ENCODE peak calls at places on chromosome 19, in ten cellular contexts. One of them, this sample, is unnamed. For H3K36me3 and H3K4me1, the result is how much of the 10 kb centered on the place peaks cover.

GRCh38 chr19:961866-962620 is 22.1 kb upstream of the WDR18 start:
- DNase-seq in left ventricle myocardium inferior: no peak
- DNase-seq in thoracic aorta: no peak
- DNase-seq in A673: no peak
- DNase-seq in astrocyte: no peak
- DNase-seq in endodermal cell: no peak
- DNase-seq in fibroblast of lung: peak
- DNase-seq in heart right ventricle: no peak
- DNase-seq in vagina: no peak
- DNase-seq in IMR-90: peak
- DNase-seq in this sample: peak

GRCh38 chr19:55305983-55306562 is 19.1 kb downstream of the TMEM150B start:
- DNase-seq in left ventricle myocardium inferior: no peak
- DNase-seq in thoracic aorta: no peak
- DNase-seq in A673: no peak
- DNase-seq in astrocyte: no peak
- DNase-seq in endodermal cell: peak
- DNase-seq in fibroblast of lung: no peak
- DNase-seq in heart right ventricle: no peak
- DNase-seq in vagina: no peak
- DNase-seq in IMR-90: no peak
- DNase-seq in this sample: no peak

GRCh38 chr19:42088471-42089190 is 12.7 kb downstream of the ZNF574 start:
- DNase-seq in left ventricle myocardium inferior: no peak
- DNase-seq in thoracic aorta: no peak
- DNase-seq in A673: no peak
- DNase-seq in astrocyte: peak
- DNase-seq in endodermal cell: no peak
- DNase-seq in fibroblast of lung: peak
- DNase-seq in heart right ventricle: no peak
- DNase-seq in vagina: no peak
- DNase-seq in IMR-90: peak
- DNase-seq in this sample: no peak

GRCh38 chr19:39160523-39160861 is 34.9 kb downstream of the PAK4 start:
- DNase-seq in left ventricle myocardium inferior: peak
- DNase-seq in thoracic aorta: peak
- DNase-seq in A673: no peak
- DNase-seq in astrocyte: peak
- DNase-seq in endodermal cell: no peak
- DNase-seq in fibroblast of lung: peak
- DNase-seq in heart right ventricle: no peak
- DNase-seq in vagina: no peak
- DNase-seq in IMR-90: peak
- DNase-seq in this sample: no peak

GRCh38 chr19:42250666-42251531 is 4.0 kb downstream of the ERF start:
- DNase-seq in left ventricle myocardium inferior: peak
- DNase-seq in thoracic aorta: no peak
- DNase-seq in A673: peak
- DNase-seq in astrocyte: no peak
- DNase-seq in endodermal cell: no peak
- DNase-seq in fibroblast of lung: peak
- DNase-seq in heart right ventricle: no peak
- DNase-seq in vagina: no peak
- DNase-seq in IMR-90: peak
- DNase-seq in this sample: no peak

GRCh38 chr19:31419871-31420430 is 70.7 kb upstream of the TSHZ3 start:
- DNase-seq in left ventricle myocardium inferior: no peak
- DNase-seq in thoracic aorta: no peak
- DNase-seq in A673: no peak
- DNase-seq in astrocyte: no peak
- DNase-seq in endodermal cell: peak
- DNase-seq in fibroblast of lung: no peak
- DNase-seq in heart right ventricle: no peak
- DNase-seq in vagina: no peak
- DNase-seq in IMR-90: no peak
- DNase-seq in this sample: no peak

GRCh38 chr19:27964165-27964564 is 1248.8 kb downstream of the UQCRFS1 start:
- DNase-seq in left ventricle myocardium inferior: no peak
- DNase-seq in thoracic aorta: no peak
- DNase-seq in A673: no peak
- DNase-seq in astrocyte: peak
- DNase-seq in endodermal cell: no peak
- DNase-seq in fibroblast of lung: no peak
- DNase-seq in heart right ventricle: no peak
- DNase-seq in vagina: no peak
- DNase-seq in IMR-90: no peak
- DNase-seq in this sample: no peak

GRCh38 chr19:44050740-44051653 is 839 bp upstream of the ZNF223 start:
- DNase-seq in left ventricle myocardium inferior: no peak
- DNase-seq in thoracic aorta: no peak
- DNase-seq in A673: peak
- DNase-seq in astrocyte: no peak
- DNase-seq in endodermal cell: no peak
- DNase-seq in fibroblast of lung: no peak
- DNase-seq in heart right ventricle: no peak
- DNase-seq in vagina: no peak
- DNase-seq in IMR-90: no peak
- DNase-seq in this sample: no peak

GRCh38 chr19:31139871-31140505 is 209.2 kb downstream of the TSHZ3 start:
- DNase-seq in left ventricle myocardium inferior: no peak
- DNase-seq in thoracic aorta: no peak
- DNase-seq in A673: peak
- DNase-seq in astrocyte: peak
- DNase-seq in endodermal cell: no peak
- DNase-seq in fibroblast of lung: peak
- DNase-seq in heart right ventricle: no peak
- DNase-seq in vagina: no peak
- DNase-seq in IMR-90: peak
- DNase-seq in this sample: no peak

GRCh38 chr19:36081385-36081784 is 26.7 kb downstream of the WDR62 start:
- DNase-seq in left ventricle myocardium inferior: no peak
- DNase-seq in thoracic aorta: no peak
- DNase-seq in A673: no peak
- DNase-seq in astrocyte: no peak
- DNase-seq in endodermal cell: no peak
- DNase-seq in fibroblast of lung: no peak
- DNase-seq in heart right ventricle: no peak
- DNase-seq in vagina: no peak
- DNase-seq in IMR-90: peak
- DNase-seq in this sample: no peak

GRCh38 chr19:47755762-47756626 is 10.6 kb downstream of the NOP53 start:
- DNase-seq in left ventricle myocardium inferior: no peak
- DNase-seq in thoracic aorta: no peak
- DNase-seq in A673: no peak
- DNase-seq in astrocyte: no peak
- DNase-seq in endodermal cell: no peak
- DNase-seq in fibroblast of lung: no peak
- DNase-seq in heart right ventricle: no peak
- DNase-seq in vagina: no peak
- DNase-seq in IMR-90: no peak
- DNase-seq in this sample: no peak

GRCh38 chr19:13007292-13008045 is 12.2 kb downstream of the NFIX start:
- DNase-seq in left ventricle myocardium inferior: peak
- DNase-seq in thoracic aorta: no peak
- DNase-seq in A673: no peak
- DNase-seq in astrocyte: no peak
- DNase-seq in endodermal cell: no peak
- DNase-seq in fibroblast of lung: peak
- DNase-seq in heart right ventricle: peak
- DNase-seq in vagina: no peak
- DNase-seq in IMR-90: no peak
- DNase-seq in this sample: no peak

GRCh38 chr19:33194527-33194883 is 375 bp downstream of the LRP3 start:
- DNase-seq in left ventricle myocardium inferior: no peak
- DNase-seq in thoracic aorta: no peak
- DNase-seq in A673: peak
- DNase-seq in astrocyte: no peak
- DNase-seq in endodermal cell: peak
- DNase-seq in fibroblast of lung: no peak
- DNase-seq in heart right ventricle: no peak
- DNase-seq in vagina: no peak
- DNase-seq in IMR-90: no peak
- DNase-seq in this sample: no peak

GRCh38 chr19:33683881-33684549 is 62.3 kb downstream of the CHST8 start:
- DNase-seq in left ventricle myocardium inferior: no peak
- DNase-seq in thoracic aorta: no peak
- DNase-seq in A673: peak
- DNase-seq in astrocyte: peak
- DNase-seq in endodermal cell: peak
- DNase-seq in fibroblast of lung: peak
- DNase-seq in heart right ventricle: peak
- DNase-seq in vagina: no peak
- DNase-seq in IMR-90: peak
- DNase-seq in this sample: peak

DNA sequence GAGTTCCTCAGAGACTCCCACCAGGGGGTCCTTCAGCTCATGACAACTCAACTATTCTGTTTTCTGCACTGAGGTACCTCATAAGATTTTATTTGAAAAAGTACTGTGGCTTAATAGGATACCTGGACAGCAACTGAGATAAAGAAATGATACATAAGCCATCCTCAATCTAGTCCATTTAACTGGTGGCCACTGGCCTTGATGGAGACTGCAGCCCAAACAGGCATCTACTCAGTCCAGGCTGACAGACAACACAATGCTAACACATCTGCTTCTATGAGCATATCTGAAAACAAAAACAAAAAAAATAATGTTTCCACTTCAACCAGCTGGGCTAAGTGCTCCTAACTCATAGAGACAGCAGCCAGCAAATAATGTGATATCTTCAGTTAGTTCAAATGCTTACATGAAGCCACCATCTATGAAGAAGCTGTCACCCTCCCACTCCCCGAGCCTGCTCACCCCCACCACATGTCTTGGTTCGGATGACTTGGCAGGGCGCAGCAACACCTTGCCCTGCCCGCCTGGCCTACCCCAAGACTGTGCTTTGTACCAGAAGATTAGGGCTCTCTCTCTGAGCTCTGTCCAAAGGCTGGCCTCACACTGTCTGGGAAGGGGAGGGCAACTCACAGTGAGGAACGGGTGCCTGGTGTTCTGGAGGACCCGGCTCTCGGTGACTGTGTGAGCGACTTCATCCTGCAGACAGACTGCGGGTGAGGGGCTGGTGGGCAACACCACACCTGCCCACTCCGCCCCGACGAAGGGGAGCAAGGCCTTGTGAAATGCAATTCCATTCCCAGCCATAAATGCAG is 13.1 kb upstream of the CCNP start:
- DNase-seq in left ventricle myocardium inferior: no peak
- DNase-seq in thoracic aorta: no peak
- DNase-seq in A673: no peak
- DNase-seq in astrocyte: no peak
- DNase-seq in endodermal cell: no peak
- DNase-seq in fibroblast of lung: no peak
- DNase-seq in heart right ventricle: no peak
- DNase-seq in vagina: no peak
- DNase-seq in IMR-90: no peak
- DNase-seq in this sample: no peak
- H3K36me3 ChIP-seq in left ventricle myocardium inferior: half or more
- H3K36me3 ChIP-seq in thoracic aorta: half or more
- H3K36me3 ChIP-seq in A673: under half
- H3K36me3 ChIP-seq in astrocyte: under half
- H3K36me3 ChIP-seq in endodermal cell: under half
- H3K36me3 ChIP-seq in fibroblast of lung: under half
- H3K36me3 ChIP-seq in heart right ventricle: under half
- H3K36me3 ChIP-seq in vagina: under half
- H3K36me3 ChIP-seq in IMR-90: half or more
- H3K36me3 ChIP-seq in this sample: under half

GRCh38 chr19:6516659-6517291 is 14.1 kb upstream of the TNFSF9 start:
- DNase-seq in left ventricle myocardium inferior: peak
- DNase-seq in thoracic aorta: peak
- DNase-seq in A673: peak
- DNase-seq in astrocyte: peak
- DNase-seq in endodermal cell: peak
- DNase-seq in fibroblast of lung: peak
- DNase-seq in heart right ventricle: peak
- DNase-seq in vagina: no peak
- DNase-seq in IMR-90: peak
- DNase-seq in this sample: peak
- H3K4me1 ChIP-seq in left ventricle myocardium inferior: under half
- H3K4me1 ChIP-seq in thoracic aorta: under half
- H3K4me1 ChIP-seq in A673: under half
- H3K4me1 ChIP-seq in astrocyte: under half
- H3K4me1 ChIP-seq in endodermal cell: under half
- H3K4me1 ChIP-seq in fibroblast of lung: under half
- H3K4me1 ChIP-seq in heart right ventricle: under half
- H3K4me1 ChIP-seq in vagina: under half
- H3K4me1 ChIP-seq in IMR-90: under half
- H3K4me1 ChIP-seq in this sample: under half

GRCh38 chr19:18010149-18010548 is 2.2 kb downstream of the ARRDC2 start:
- DNase-seq in left ventricle myocardium inferior: no peak
- DNase-seq in thoracic aorta: no peak
- DNase-seq in A673: no peak
- DNase-seq in astrocyte: no peak
- DNase-seq in endodermal cell: no peak
- DNase-seq in fibroblast of lung: no peak
- DNase-seq in heart right ventricle: no peak
- DNase-seq in vagina: no peak
- DNase-seq in IMR-90: no peak
- DNase-seq in this sample: no peak
- H3K27ac ChIP-seq in left ventricle myocardium inferior: peak
- H3K27ac ChIP-seq in thoracic aorta: no peak
- H3K27ac ChIP-seq in A673: no peak
- H3K27ac ChIP-seq in astrocyte: no peak
- H3K27ac ChIP-seq in endodermal cell: no peak
- H3K27ac ChIP-seq in fibroblast of lung: no peak
- H3K27ac ChIP-seq in heart right ventricle: peak
- H3K27ac ChIP-seq in vagina: no peak
- H3K27ac ChIP-seq in IMR-90: no peak
- H3K27ac ChIP-seq in this sample: no peak

GRCh38 chr19:3053218-3053621 is 9.1 kb downstream of the TLE5 start:
- DNase-seq in left ventricle myocardium inferior: no peak
- DNase-seq in thoracic aorta: no peak
- DNase-seq in A673: no peak
- DNase-seq in astrocyte: no peak
- DNase-seq in endodermal cell: no peak
- DNase-seq in fibroblast of lung: no peak
- DNase-seq in heart right ventricle: no peak
- DNase-seq in vagina: no peak
- DNase-seq in IMR-90: no peak
- DNase-seq in this sample: no peak

GRCh38 chr19:3055741-3056453 is 6.4 kb downstream of the TLE5 start:
- DNase-seq in left ventricle myocardium inferior: no peak
- DNase-seq in thoracic aorta: no peak
- DNase-seq in A673: no peak
- DNase-seq in astrocyte: no peak
- DNase-seq in endodermal cell: peak
- DNase-seq in fibroblast of lung: no peak
- DNase-seq in heart right ventricle: no peak
- DNase-seq in vagina: no peak
- DNase-seq in IMR-90: no peak
- DNase-seq in this sample: peak

GRCh38 chr19:3054972-3055740 is 7.1 kb downstream of the TLE5 start:
- DNase-seq in left ventricle myocardium inferior: no peak
- DNase-seq in thoracic aorta: no peak
- DNase-seq in A673: no peak
- DNase-seq in astrocyte: peak
- DNase-seq in endodermal cell: no peak
- DNase-seq in fibroblast of lung: no peak
- DNase-seq in heart right ventricle: no peak
- DNase-seq in vagina: no peak
- DNase-seq in IMR-90: peak
- DNase-seq in this sample: no peak

GRCh38 chr19:3054265-3054971 is 7.9 kb downstream of the TLE5 start:
- DNase-seq in left ventricle myocardium inferior: no peak
- DNase-seq in thoracic aorta: no peak
- DNase-seq in A673: no peak
- DNase-seq in astrocyte: no peak
- DNase-seq in endodermal cell: no peak
- DNase-seq in fibroblast of lung: no peak
- DNase-seq in heart right ventricle: no peak
- DNase-seq in vagina: no peak
- DNase-seq in IMR-90: no peak
- DNase-seq in this sample: no peak

GRCh38 chr19:3053780-3054179 is 8.5 kb downstream of the TLE5 start:
- DNase-seq in left ventricle myocardium inferior: no peak
- DNase-seq in thoracic aorta: no peak
- DNase-seq in A673: no peak
- DNase-seq in astrocyte: no peak
- DNase-seq in endodermal cell: no peak
- DNase-seq in fibroblast of lung: no peak
- DNase-seq in heart right ventricle: no peak
- DNase-seq in vagina: no peak
- DNase-seq in IMR-90: no peak
- DNase-seq in this sample: no peak
- H3K36me3 ChIP-seq in left ventricle myocardium inferior: half or more
- H3K36me3 ChIP-seq in thoracic aorta: under half
- H3K36me3 ChIP-seq in A673: half or more
- H3K36me3 ChIP-seq in astrocyte: under half
- H3K36me3 ChIP-seq in endodermal cell: under half
- H3K36me3 ChIP-seq in fibroblast of lung: under half
- H3K36me3 ChIP-seq in heart right ventricle: under half
- H3K36me3 ChIP-seq in vagina: under half
- H3K36me3 ChIP-seq in IMR-90: half or more
- H3K36me3 ChIP-seq in this sample: under half

This sample was measured in SJCRH30.